ENCODE peak calls at places on chromosome 17, in eight cellular contexts. F, S, V, E, C, I, M and H are unnamed samples. For H3K36me3 and H3K4me1, the result is how much of the 10 kb centered on the place peaks cover.

GRCh38 chr17:45261577-45262515 is at the start of gene SPATA32:
- DNase-seq in S (peak), I (no peak), E (peak), C (no peak), M (peak), F (peak), V (peak), H (no peak)

GRCh38 chr17:9677932-9678331 is 32.6 kb downstream of the USP43 start:
- DNase-seq in C (no peak), F (no peak), V (no peak), S (no peak), I (no peak), M (no peak), E (no peak), H (no peak)

GRCh38 chr17:72677108-72677507 is 415.4 kb downstream of the SLC39A11 start:
- DNase-seq in E (no peak), M (no peak), S (no peak), I (no peak), V (no peak), C (peak), F (no peak), H (no peak)

GRCh38 chr17:80803451-80804428 is 187.9 kb upstream of the CHMP6 start:
- DNase-seq in M (no peak), F (no peak), V (no peak), I (no peak), S (no peak), E (no peak), C (no peak), H (no peak)

GRCh38 chr17:3777366-3777765 is 23.6 kb downstream of the ITGAE start:
- DNase-seq in E (no peak), I (no peak), M (no peak), F (no peak), S (no peak), V (no peak), C (no peak), H (no peak)

GRCh38 chr17:81291662-81292061 is 3.4 kb downstream of the SLC38A10 start:
- DNase-seq in S (peak), C (peak), M (peak), I (peak), F (peak), V (peak), E (peak), H (peak)

GRCh38 chr17:82899941-82900340 is 60.1 kb upstream of the ZNF750 start:
- DNase-seq in C (no peak), F (no peak), S (no peak), E (no peak), V (no peak), M (no peak), I (no peak), H (no peak)

GRCh38 chr17:58577696-58578095 is 63.3 kb upstream of the MTMR4 start:
- DNase-seq in E (peak), M (peak), F (peak), I (peak), V (peak), C (peak), S (peak), H (peak)

GRCh38 chr17:69900829-69901228 is 174.2 kb upstream of the KCNJ16 start:
- DNase-seq in C (no peak), E (no peak), F (no peak), M (no peak), V (no peak), I (no peak), S (no peak), H (peak)

GRCh38 chr17:57949649-57950048 is 5.6 kb downstream of the CUEDC1 start:
- DNase-seq in E (no peak), V (no peak), C (no peak), S (peak), M (no peak), F (no peak), I (peak), H (no peak)

GRCh38 chr17:65183736-65184135 is 46.6 kb downstream of the RGS9 start:
- DNase-seq in C (no peak), M (no peak), F (no peak), V (no peak), E (no peak), I (no peak), S (no peak), H (no peak)

GRCh38 chr17:22337467-22337866 is 645.1 kb downstream of the KCNJ18 start:
- DNase-seq in F (no peak), S (no peak), E (no peak), C (no peak), I (no peak), M (no peak), V (no peak), H (no peak)

GRCh38 chr17:15090533-15090932 is 174.6 kb downstream of the PMP22 start:
- DNase-seq in S (no peak), M (no peak), E (no peak), F (no peak), C (no peak), I (no peak), V (no peak), H (no peak)

GRCh38 chr17:49906511-49907136 is 58.8 kb upstream of the TAC4 start:
- DNase-seq in S (no peak), V (no peak), E (no peak), C (no peak), I (no peak), F (no peak), M (no peak), H (no peak)

GRCh38 chr17:7191069-7191468 is 11.9 kb upstream of the ASGR1 start:
- DNase-seq in C (no peak), I (no peak), F (no peak), V (no peak), S (no peak), E (no peak), M (no peak), H (no peak)

GRCh38 chr17:32485261-32485955 is 1.4 kb upstream of the CDK5R1 start:
- DNase-seq in C (no peak), E (no peak), I (no peak), S (no peak), M (no peak), F (no peak), V (no peak), H (no peak)

GRCh38 chr17:82790391-82790790 is 38.5 kb downstream of the TBCD start:
- DNase-seq in V (no peak), M (no peak), I (no peak), E (no peak), C (no peak), S (no peak), F (no peak), H (no peak)

GRCh38 chr17:82933911-82934310 is 94.1 kb upstream of the ZNF750 start:
- DNase-seq in C (no peak), F (no peak), E (no peak), V (no peak), M (no peak), S (no peak), I (no peak), H (no peak)

GRCh38 chr17:33163827-33164555 is 129.1 kb downstream of the ASIC2 start:
- DNase-seq in S (no peak), I (no peak), E (no peak), M (no peak), V (peak), F (no peak), C (no peak), H (no peak)

GRCh38 chr17:60086822-60087591 is 8.3 kb upstream of the HEATR6 start:
- DNase-seq in I (peak), C (no peak), M (no peak), S (no peak), E (no peak), V (no peak), F (no peak), H (no peak)

GRCh38 chr17:79819534-79820276 is 19.5 kb downstream of the CBX4 start:
- DNase-seq in M (no peak), V (no peak), S (no peak), C (no peak), F (no peak), I (no peak), E (no peak), H (no peak)

GRCh38 chr17:29147682-29148081 is 32.5 kb downstream of the MYO18A start:
- DNase-seq in M (no peak), C (no peak), V (no peak), I (no peak), F (no peak), E (no peak), S (no peak), H (no peak)

GRCh38 chr17:68790481-68790880 is 164.7 kb downstream of the ABCA8 start:
- DNase-seq in M (no peak), E (no peak), S (no peak), I (no peak), C (no peak), F (no peak), V (no peak), H (no peak)

GRCh38 chr17:64150237-64151015 is 20.5 kb upstream of the ERN1 start:
- DNase-seq in F (peak), M (no peak), S (no peak), V (peak), E (no peak), C (no peak), I (peak), H (peak)

GRCh38 chr17:78416791-78417530 is 38.5 kb downstream of the PGS1 start:
- DNase-seq in S (no peak), V (no peak), M (no peak), I (peak), C (no peak), E (no peak), F (no peak), H (peak)

GRCh38 chr17:47983492-47984223 is 12.7 kb downstream of the CDK5RAP3 start:
- DNase-seq in F (no peak), C (no peak), V (no peak), M (no peak), S (no peak), I (no peak), E (no peak), H (no peak)
- H3K36me3 ChIP-seq in F (under half), C (half or more), V (under half), M (half or more), S (under half), I (under half), E (half or more), H (under half)

GRCh38 chr17:40027614-40028012 is 12.4 kb downstream of the CSF3 start:
- DNase-seq in F (no peak), V (no peak), M (no peak), E (no peak), I (no peak), C (no peak), S (no peak), H (no peak)
- H3K4me1 ChIP-seq in F (under half), V (half or more), M (under half), E (under half), I (under half), C (under half), S (under half), H (under half)

GRCh38 chr17:39547713-39548478 is 59.8 kb downstream of the NEUROD2 start:
- DNase-seq in F (peak), C (peak), V (peak), E (peak), S (peak), M (peak), I (peak), H (peak)
- H3K36me3 ChIP-seq in F (under half), C (half or more), V (under half), E (under half), S (under half), M (half or more), I (under half), H (under half)

GRCh38 chr17:77178586-77178985 is 37.8 kb downstream of the SEC14L1 start:
- DNase-seq in I (no peak), C (no peak), S (no peak), M (no peak), V (peak), F (no peak), E (no peak), H (no peak)
- H3K4me1 ChIP-seq in I (under half), C (under half), S (under half), M (under half), V (under half), F (under half), E (under half), H (half or more)

DNA sequence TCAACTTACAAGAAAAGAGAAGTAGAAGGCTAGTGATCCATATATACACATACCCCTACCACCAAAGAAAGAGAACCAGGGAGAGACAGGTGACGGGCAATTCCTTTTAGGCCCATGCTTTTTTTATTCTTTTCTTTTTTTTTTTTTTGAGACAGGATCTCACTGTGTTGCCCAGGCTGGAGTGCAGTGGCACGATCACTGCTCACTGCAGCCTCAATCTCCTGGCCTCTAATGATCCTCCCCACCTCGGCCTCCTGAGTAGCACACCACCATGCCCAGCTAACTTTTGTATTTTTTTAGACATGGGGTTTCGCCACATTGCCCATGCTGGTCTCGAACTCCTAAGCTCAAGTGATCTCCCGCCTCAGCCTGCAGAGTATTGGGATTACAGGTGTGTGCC is 4.8 kb downstream of the HSPB9 start:
- DNase-seq in E (no peak), S (no peak), C (no peak), M (no peak), I (no peak), F (no peak), V (no peak), H (no peak)
- H3K36me3 ChIP-seq in E (half or more), S (half or more), C (half or more), M (half or more), I (under half), F (under half), V (under half), H (half or more)